ENCODE peak calls at places on chromosomes 1 and 21, in six cellular contexts. One of them, this sample, is unnamed.

GRCh38 chr1:110630770-110631663 is 24.9 kb upstream of the KCNA2 start:
- DNase-seq in skeletal muscle cell: no peak
- DNase-seq in choroid plexus epithelial cell: peak; percentile 68
- DNase-seq in kidney epithelial cell: no peak
- DNase-seq in AG09309: no peak
- DNase-seq in NB4: peak; percentile 63
- DNase-seq in this sample: peak; percentile 31

GRCh38 chr1:44672254-44672955 is 1.9 kb downstream of the TMEM53 start:
- DNase-seq in NB4: peak; percentile 98
- DNase-seq in AG09309: no peak
- DNase-seq in choroid plexus epithelial cell: peak; percentile 33
- DNase-seq in skeletal muscle cell: peak; percentile 25
- DNase-seq in kidney epithelial cell: peak; percentile 65
- DNase-seq in this sample: peak; percentile 88

GRCh38 chr1:168135982-168136708 is 585 bp downstream of the GPR161 start:
- DNase-seq in kidney epithelial cell: no peak
- DNase-seq in NB4: no peak
- DNase-seq in skeletal muscle cell: no peak
- DNase-seq in AG09309: no peak
- DNase-seq in choroid plexus epithelial cell: no peak
- DNase-seq in this sample: no peak

GRCh38 chr1:15204931-15205330 is 42.1 kb upstream of the FHAD1 start:
- DNase-seq in skeletal muscle cell: no peak
- DNase-seq in AG09309: no peak
- DNase-seq in NB4: no peak
- DNase-seq in choroid plexus epithelial cell: no peak
- DNase-seq in kidney epithelial cell: no peak
- DNase-seq in this sample: no peak

GRCh38 chr21:42088148-42088547 is 17.0 kb downstream of the UMODL1 start:
- DNase-seq in AG09309: no peak
- DNase-seq in NB4: no peak
- DNase-seq in choroid plexus epithelial cell: no peak
- DNase-seq in kidney epithelial cell: no peak
- DNase-seq in skeletal muscle cell: no peak
- DNase-seq in this sample: no peak

GRCh38 chr21:37348664-37349063 is 17.9 kb upstream of the DYRK1A start:
- DNase-seq in NB4: peak; percentile 23
- DNase-seq in choroid plexus epithelial cell: no peak
- DNase-seq in kidney epithelial cell: no peak
- DNase-seq in AG09309: no peak
- DNase-seq in skeletal muscle cell: no peak
- DNase-seq in this sample: no peak

GRCh38 chr1:117673405-117673804 is 67.6 kb downstream of the TENT5C start:
- DNase-seq in AG09309: peak; percentile 63
- DNase-seq in choroid plexus epithelial cell: peak; percentile 46
- DNase-seq in skeletal muscle cell: no peak
- DNase-seq in kidney epithelial cell: no peak
- DNase-seq in NB4: peak; percentile 37
- DNase-seq in this sample: peak; percentile 36

GRCh38 chr1:29633784-29634183 is 397.5 kb downstream of the PTPRU start:
- DNase-seq in choroid plexus epithelial cell: no peak
- DNase-seq in AG09309: no peak
- DNase-seq in kidney epithelial cell: no peak
- DNase-seq in NB4: no peak
- DNase-seq in skeletal muscle cell: no peak
- DNase-seq in this sample: no peak

GRCh38 chr1:97364086-97364485 is 556.7 kb downstream of the DPYD start:
- DNase-seq in choroid plexus epithelial cell: peak; percentile 63
- DNase-seq in kidney epithelial cell: no peak
- DNase-seq in AG09309: peak; percentile 14
- DNase-seq in NB4: no peak
- DNase-seq in skeletal muscle cell: no peak
- DNase-seq in this sample: peak; percentile 61

GRCh38 chr1:165551469-165551868 is 7.7 kb downstream of the LRRC52 start:
- DNase-seq in AG09309: no peak
- DNase-seq in kidney epithelial cell: no peak
- DNase-seq in NB4: no peak
- DNase-seq in choroid plexus epithelial cell: no peak
- DNase-seq in skeletal muscle cell: no peak
- DNase-seq in this sample: no peak

GRCh38 chr1:246428542-246429308 is 78.4 kb downstream of the SMYD3 start:
- DNase-seq in AG09309: peak; percentile 95
- DNase-seq in kidney epithelial cell: peak; percentile 74
- DNase-seq in skeletal muscle cell: peak; percentile 67
- DNase-seq in NB4: peak; percentile 95
- DNase-seq in choroid plexus epithelial cell: peak; percentile 77
- DNase-seq in this sample: peak; percentile 96

DNA sequence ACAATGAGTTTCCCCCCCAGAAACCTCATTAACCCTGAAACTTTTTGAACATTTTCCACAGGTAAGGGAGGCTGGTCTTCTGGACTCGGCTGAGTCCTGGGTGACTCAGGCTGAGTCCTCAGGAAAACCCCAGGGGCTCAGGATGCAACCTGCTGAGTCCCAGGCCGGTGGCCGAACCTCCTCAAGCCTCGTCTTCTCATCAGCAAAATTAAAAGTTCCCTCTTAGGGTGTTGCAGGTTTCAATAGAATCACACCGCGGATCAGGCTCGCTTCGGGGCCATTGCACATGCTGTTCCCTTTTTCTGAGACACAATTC is 35.0 kb upstream of the GRHL3 start:
- DNase-seq in kidney epithelial cell: no peak
- DNase-seq in AG09309: no peak
- DNase-seq in skeletal muscle cell: no peak
- DNase-seq in choroid plexus epithelial cell: peak; percentile 28
- DNase-seq in NB4: no peak
- DNase-seq in this sample: no peak
- H3K4me3 ChIP-seq in kidney epithelial cell: no peak overlapping the region
- H3K4me3 ChIP-seq in AG09309: no peak overlapping the region
- H3K4me3 ChIP-seq in skeletal muscle cell: no peak overlapping the region
- H3K4me3 ChIP-seq in choroid plexus epithelial cell: no peak overlapping the region
- H3K4me3 ChIP-seq in NB4: no peak overlapping the region
- H3K4me3 ChIP-seq in this sample: no peak overlapping the region

DNA sequence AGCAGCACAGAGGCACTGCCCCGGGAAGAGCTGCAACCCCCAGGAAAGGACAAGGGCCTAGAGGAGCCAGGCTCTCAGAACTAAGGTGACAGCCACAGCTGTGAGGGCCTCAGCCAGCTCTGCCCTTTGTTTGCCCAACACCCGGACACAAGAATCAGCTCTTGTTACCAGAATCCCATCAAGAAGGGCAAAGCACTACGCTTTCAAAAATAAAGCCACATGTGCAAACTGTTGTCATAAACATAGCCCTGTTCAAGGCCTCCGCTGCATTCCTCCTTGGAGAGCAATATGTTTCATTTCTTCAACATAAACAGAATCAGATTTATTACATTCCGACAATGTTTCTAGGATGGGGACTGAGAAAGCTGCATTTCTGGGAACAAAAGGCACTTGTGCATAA is 71.2 kb downstream of the SSBP3 start:
- DNase-seq in AG09309: no peak
- DNase-seq in NB4: no peak
- DNase-seq in choroid plexus epithelial cell: peak; percentile 74
- DNase-seq in kidney epithelial cell: no peak
- DNase-seq in skeletal muscle cell: peak; percentile 32
- DNase-seq in this sample: peak; percentile 42
- H3K4me3 ChIP-seq in AG09309: no peak overlapping the region
- H3K4me3 ChIP-seq in NB4: no peak overlapping the region
- H3K4me3 ChIP-seq in choroid plexus epithelial cell: peak overlapping the region; percentile 37
- H3K4me3 ChIP-seq in kidney epithelial cell: no peak overlapping the region
- H3K4me3 ChIP-seq in skeletal muscle cell: peak overlapping the region; percentile 28
- H3K4me3 ChIP-seq in this sample: no peak overlapping the region

DNA sequence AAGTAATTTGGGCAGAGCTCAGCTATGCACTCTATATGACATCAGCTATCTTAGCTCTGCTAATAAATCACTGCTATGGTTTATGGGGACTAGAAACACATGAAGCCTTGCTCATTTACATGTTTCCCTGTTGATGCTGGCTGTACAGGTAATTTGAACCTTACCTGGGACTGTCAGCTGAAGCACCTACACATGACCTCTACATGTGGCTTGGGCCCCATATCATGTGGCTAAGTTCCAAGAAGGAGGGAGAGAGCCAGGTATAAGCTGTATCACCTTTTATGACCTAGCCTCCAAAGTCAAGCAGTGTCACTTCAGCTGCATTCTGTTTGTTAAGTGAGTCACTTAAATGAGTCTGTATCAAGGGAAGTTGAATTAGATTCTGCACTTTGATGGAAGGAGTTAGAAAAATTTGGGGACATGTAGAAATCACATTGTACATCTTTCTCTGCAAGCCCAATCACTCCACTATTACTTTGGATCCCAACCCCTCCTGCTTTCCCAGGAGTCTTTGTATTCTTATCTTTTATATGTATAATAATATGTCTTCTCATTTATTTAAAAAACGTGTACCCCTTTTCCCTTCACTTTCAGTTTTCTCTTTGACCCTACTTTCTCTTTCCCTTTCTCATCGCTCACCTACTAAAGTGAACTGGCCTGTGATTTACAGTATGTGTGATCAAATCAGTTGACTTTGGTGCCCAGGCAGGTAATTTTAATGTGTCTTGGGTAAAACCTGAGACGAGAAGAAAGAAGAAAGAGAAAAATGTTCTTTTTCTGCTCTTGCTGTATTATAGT is 53.4 kb upstream of the PRKACB start:
- DNase-seq in kidney epithelial cell: no peak
- DNase-seq in NB4: no peak
- DNase-seq in choroid plexus epithelial cell: no peak
- DNase-seq in skeletal muscle cell: no peak
- DNase-seq in AG09309: no peak
- DNase-seq in this sample: no peak
- H3K4me3 ChIP-seq in kidney epithelial cell: no peak overlapping the region
- H3K4me3 ChIP-seq in NB4: no peak overlapping the region
- H3K4me3 ChIP-seq in choroid plexus epithelial cell: no peak overlapping the region
- H3K4me3 ChIP-seq in skeletal muscle cell: no peak overlapping the region
- H3K4me3 ChIP-seq in AG09309: no peak overlapping the region
- H3K4me3 ChIP-seq in this sample: no peak overlapping the region

GRCh38 chr1:11682287-11682771 is 1.4 kb upstream of the MAD2L2 start:
- DNase-seq in kidney epithelial cell: no peak
- DNase-seq in NB4: no peak
- DNase-seq in skeletal muscle cell: no peak
- DNase-seq in choroid plexus epithelial cell: peak; percentile 29
- DNase-seq in AG09309: no peak
- DNase-seq in this sample: no peak
- H3K4me3 ChIP-seq in kidney epithelial cell: no peak overlapping the region
- H3K4me3 ChIP-seq in NB4: peak overlapping the region; percentile 61
- H3K4me3 ChIP-seq in skeletal muscle cell: no peak overlapping the region
- H3K4me3 ChIP-seq in choroid plexus epithelial cell: no peak overlapping the region
- H3K4me3 ChIP-seq in AG09309: no peak overlapping the region
- H3K4me3 ChIP-seq in this sample: no peak overlapping the region

DNA sequence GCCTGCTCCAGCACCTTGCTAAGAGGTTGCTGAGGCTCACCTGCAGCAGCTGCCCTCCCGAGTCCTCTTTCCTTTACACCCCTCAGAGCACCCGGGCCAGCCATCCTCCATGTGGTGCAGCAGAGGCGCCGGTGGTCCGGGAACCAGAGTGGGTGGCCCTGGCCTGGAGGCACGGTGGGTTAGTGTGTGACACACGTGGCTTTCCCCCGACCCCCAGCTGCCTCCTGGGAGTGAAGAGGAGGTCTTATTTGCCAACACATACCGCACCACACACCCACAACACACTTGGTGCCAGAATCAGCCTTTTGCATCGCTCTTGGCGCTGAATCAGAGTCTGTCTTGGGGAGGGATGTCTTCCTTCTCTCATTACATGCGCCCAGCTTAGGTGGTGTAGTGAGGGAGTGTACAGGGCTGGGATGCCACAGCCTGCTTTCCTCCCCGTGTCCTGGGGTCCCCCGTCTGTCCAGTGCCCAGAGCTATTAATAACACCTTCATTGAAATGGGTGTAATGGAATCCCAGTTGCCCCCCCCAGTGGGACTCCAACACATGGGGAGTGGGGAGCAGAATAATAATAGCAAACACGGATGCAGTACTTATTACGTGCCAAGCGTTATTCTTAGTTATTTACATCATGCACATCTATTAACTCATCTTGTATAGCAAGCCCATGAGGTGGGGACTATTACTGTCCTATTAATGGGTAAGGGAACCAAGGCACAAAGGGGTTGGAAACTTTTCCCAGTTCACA is 38.2 kb downstream of the MAPKAPK2 start:
- DNase-seq in kidney epithelial cell: no peak
- DNase-seq in choroid plexus epithelial cell: no peak
- DNase-seq in AG09309: no peak
- DNase-seq in NB4: no peak
- DNase-seq in skeletal muscle cell: no peak
- DNase-seq in this sample: no peak
- H3K4me3 ChIP-seq in kidney epithelial cell: no peak overlapping the region
- H3K4me3 ChIP-seq in choroid plexus epithelial cell: no peak overlapping the region
- H3K4me3 ChIP-seq in AG09309: no peak overlapping the region
- H3K4me3 ChIP-seq in NB4: no peak overlapping the region
- H3K4me3 ChIP-seq in skeletal muscle cell: no peak overlapping the region
- H3K4me3 ChIP-seq in this sample: no peak overlapping the region

GRCh38 chr1:24775348-24775747 is 30.1 kb downstream of the CLIC4 start:
- DNase-seq in kidney epithelial cell: no peak
- DNase-seq in NB4: no peak
- DNase-seq in skeletal muscle cell: no peak
- DNase-seq in choroid plexus epithelial cell: no peak
- DNase-seq in AG09309: no peak
- DNase-seq in this sample: no peak
- H3K4me3 ChIP-seq in kidney epithelial cell: no peak overlapping the region
- H3K4me3 ChIP-seq in NB4: no peak overlapping the region
- H3K4me3 ChIP-seq in skeletal muscle cell: no peak overlapping the region
- H3K4me3 ChIP-seq in choroid plexus epithelial cell: no peak overlapping the region
- H3K4me3 ChIP-seq in AG09309: no peak overlapping the region
- H3K4me3 ChIP-seq in this sample: no peak overlapping the region